ENCODE peak calls at places on chromosomes 5 and 9, in ten cellular contexts. Q, T, L, U, H, B, R, F, W and A are unnamed samples.

GRCh38 chr5:9573796-9574195 is 27.9 kb upstream of the SEMA5A start:
- DNase-seq in Q (no peak), T (no peak), L (no peak), U (no peak), H (no peak), B (no peak), R (no peak), F (no peak), W (no peak), A (no peak)

GRCh38 chr9:13719410-13719809 is 439.9 kb upstream of the MPDZ start:
- DNase-seq in Q (no peak), T (no peak), L (no peak), U (no peak), H (no peak), B (no peak), R (no peak), F (no peak), W (no peak), A (no peak)

GRCh38 chr9:130267930-130268329 is 2.4 kb downstream of the HMCN2 start:
- DNase-seq in Q (no peak), T (no peak), L (no peak), U (no peak), H (no peak), B (no peak), R (no peak), F (no peak), W (no peak), A (no peak)

GRCh38 chr9:76521244-76521673 is 62.3 kb downstream of the GCNT1 start:
- DNase-seq in Q (no peak), T (no peak), L (no peak), U (no peak), H (no peak), B (no peak), R (no peak), F (no peak), W (no peak), A (no peak)

GRCh38 chr9:38362912-38363588 is 29.5 kb upstream of the ALDH1B1 start:
- DNase-seq in Q (peak), T (peak), L (peak), U (peak), H (no peak), B (peak), R (no peak), F (peak), W (no peak), A (peak)

GRCh38 chr5:140555747-140556312 is 1.4 kb downstream of the SRA1 start:
- DNase-seq in Q (no peak), T (no peak), L (no peak), U (no peak), H (no peak), B (no peak), R (no peak), F (no peak), W (no peak), A (no peak)

GRCh38 chr5:35035271-35035670 is 12.5 kb downstream of the AGXT2 start:
- DNase-seq in Q (no peak), T (no peak), L (no peak), U (no peak), H (no peak), B (no peak), R (no peak), F (no peak), W (no peak), A (no peak)

GRCh38 chr9:13361076-13361475 is 81.6 kb upstream of the MPDZ start:
- DNase-seq in Q (no peak), T (no peak), L (no peak), U (no peak), H (no peak), B (no peak), R (no peak), F (no peak), W (no peak), A (no peak)

GRCh38 chr5:148843510-148844318 is 17.3 kb downstream of the ADRB2 start:
- DNase-seq in Q (no peak), T (no peak), L (no peak), U (no peak), H (no peak), B (no peak), R (no peak), F (no peak), W (no peak), A (no peak)

GRCh38 chr9:92619601-92620300 is 50.2 kb downstream of the IPPK start:
- DNase-seq in Q (no peak), T (peak), L (no peak), U (no peak), H (no peak), B (no peak), R (no peak), F (no peak), W (no peak), A (no peak)

GRCh38 chr5:181170996-181171395 is 23.6 kb downstream of the OR2V2 start:
- DNase-seq in Q (no peak), T (no peak), L (no peak), U (no peak), H (no peak), B (no peak), R (no peak), F (no peak), W (no peak), A (no peak)

GRCh38 chr5:22889714-22890113 is 36.6 kb upstream of the CDH12 start:
- DNase-seq in Q (no peak), T (no peak), L (no peak), U (no peak), H (no peak), B (peak), R (no peak), F (peak), W (no peak), A (no peak)

GRCh38 chr5:138610468-138611294 is 35.5 kb upstream of the HSPA9 start:
- DNase-seq in Q (peak), T (peak), L (no peak), U (no peak), H (peak), B (no peak), R (no peak), F (no peak), W (no peak), A (no peak)

GRCh38 chr9:33109850-33110595 is 33.5 kb upstream of the SMU1 start:
- DNase-seq in Q (no peak), T (no peak), L (no peak), U (no peak), H (no peak), B (no peak), R (no peak), F (no peak), W (no peak), A (no peak)

GRCh38 chr5:169251685-169252084 is 49.3 kb downstream of the SLIT3 start:
- DNase-seq in Q (no peak), T (no peak), L (no peak), U (no peak), H (no peak), B (no peak), R (peak), F (no peak), W (no peak), A (no peak)

GRCh38 chr5:20023686-20024085 is 35.7 kb upstream of the CDH18 start:
- DNase-seq in Q (no peak), T (no peak), L (no peak), U (no peak), H (no peak), B (no peak), R (no peak), F (no peak), W (no peak), A (no peak)

GRCh38 chr9:100534401-100534800 is 43.5 kb upstream of the CAVIN4 start:
- DNase-seq in Q (no peak), T (no peak), L (no peak), U (no peak), H (no peak), B (peak), R (no peak), F (no peak), W (no peak), A (no peak)

GRCh38 chr5:39654715-39655114 is 229.9 kb upstream of the DAB2 start:
- DNase-seq in Q (no peak), T (no peak), L (no peak), U (no peak), H (no peak), B (no peak), R (no peak), F (no peak), W (no peak), A (no peak)

GRCh38 chr9:13762209-13762608 is 482.7 kb upstream of the MPDZ start:
- DNase-seq in Q (no peak), T (no peak), L (no peak), U (no peak), H (no peak), B (no peak), R (no peak), F (no peak), W (no peak), A (no peak)

GRCh38 chr9:79193001-79193400 is 378.8 kb upstream of the TLE4 start:
- DNase-seq in Q (no peak), T (no peak), L (no peak), U (no peak), H (no peak), B (no peak), R (peak), F (no peak), W (no peak), A (peak)

GRCh38 chr9:77887660-77888059 is 144.0 kb downstream of the GNAQ start:
- DNase-seq in Q (no peak), T (no peak), L (no peak), U (no peak), H (no peak), B (no peak), R (no peak), F (no peak), W (no peak), A (no peak)

GRCh38 chr5:61409568-61409967 is 77.5 kb downstream of the ZSWIM6 start:
- DNase-seq in Q (no peak), T (no peak), L (no peak), U (peak), H (no peak), B (no peak), R (peak), F (peak), W (no peak), A (peak)

GRCh38 chr9:33318225-33318624 is 27.9 kb downstream of the NFX1 start:
- DNase-seq in Q (no peak), T (no peak), L (no peak), U (no peak), H (no peak), B (no peak), R (no peak), F (no peak), W (no peak), A (no peak)

GRCh38 chr5:61933787-61934626 is 372.0 kb upstream of the KIF2A start:
- DNase-seq in Q (peak), T (peak), L (no peak), U (peak), H (peak), B (peak), R (no peak), F (peak), W (no peak), A (peak)

GRCh38 chr9:135471751-135472640 is 7.6 kb upstream of the PPP1R26 start:
- DNase-seq in Q (no peak), T (no peak), L (no peak), U (no peak), H (no peak), B (no peak), R (no peak), F (no peak), W (no peak), A (no peak)